ENCODE peak calls at places on chromosomes 6 and 20, in six cellular contexts. Y is COR-L47; K is A172; U is effector memory CD4-positive, alpha-beta T cell; E is T follicular helper cell; Z is cardiac septum. J is an unnamed sample.

GRCh38 chr6:108741346-108741989 is 106.8 kb upstream of the ARMC2 start:
- DNase-seq in U (no peak), Z (no peak), K (no peak), Y (no peak), E (no peak), J (no peak)

GRCh38 chr20:48326868-48327267 is 500.9 kb downstream of the PREX1 start:
- DNase-seq in E (no peak), U (no peak), K (no peak), Y (no peak), Z (no peak), J (no peak)

GRCh38 chr6:65170273-65170672 is 536.8 kb downstream of the EYS start:
- DNase-seq in Y (no peak), U (no peak), E (no peak), K (peak; percentile 1), Z (no peak), J (no peak)

GRCh38 chr6:32949113-32949512 is 3.8 kb downstream of the HLA-DMA start:
- DNase-seq in E (no peak), U (no peak), Y (no peak), Z (no peak), K (no peak), J (no peak)

GRCh38 chr6:154907293-154907692 is 87.8 kb upstream of the TIAM2 start:
- DNase-seq in Y (no peak), Z (no peak), K (no peak), E (no peak), U (no peak), J (no peak)

GRCh38 chr6:110755411-110755834 is 59.8 kb downstream of the CDK19 start:
- DNase-seq in U (no peak), Y (no peak), Z (no peak), E (no peak), K (no peak), J (no peak)

GRCh38 chr6:109869398-109870165 is 108.5 kb upstream of the GPR6 start:
- DNase-seq in U (no peak), Y (no peak), E (no peak), K (no peak), Z (no peak), J (no peak)

GRCh38 chr6:67886036-67886707 is 748.9 kb upstream of the ADGRB3 start:
- DNase-seq in Z (no peak), U (no peak), Y (no peak), E (no peak), K (no peak), J (no peak)

J was measured in glomerular endothelial cell.